ENCODE peak calls at places on chromosomes 12 and 14, in five cellular contexts. B is Right ventricle myocardium superior; Y is heart left ventricle; S is effector memory CD8-positive, alpha-beta T cell; O is GM18507. H is an unnamed sample.

GRCh38 chr12:77943466-77943865 is 112.8 kb downstream of the NAV3 start:
- DNase-seq in S (no peak), B (no peak), Y (no peak), O (no peak), H (no peak)

GRCh38 chr14:74661726-74662450 is 49.9 kb upstream of the LTBP2 start:
- DNase-seq in B (peak; percentile 79), Y (no peak), O (no peak), S (no peak), H (no peak)

GRCh38 chr12:50985322-50985721 is 33.0 kb downstream of the HIGD1C start:
- DNase-seq in S (no peak), Y (no peak), B (no peak), O (no peak), H (no peak)

GRCh38 chr12:45663452-45663851 is 66.1 kb upstream of the ARID2 start:
- DNase-seq in B (no peak), S (no peak), Y (no peak), O (no peak), H (peak; percentile 42)

GRCh38 chr12:2341051-2341751 is 288.4 kb downstream of the CACNA1C start:
- DNase-seq in S (no peak), B (no peak), Y (no peak), O (no peak), H (no peak)

GRCh38 chr14:92726135-92726932 is 22.1 kb downstream of the LGMN start:
- DNase-seq in O (no peak), S (peak; percentile 47), Y (peak; percentile 78), B (peak; percentile 73), H (peak; percentile 40)

GRCh38 chr12:104866286-104866685 is 91.8 kb downstream of the SLC41A2 start:
- DNase-seq in Y (no peak), S (no peak), B (no peak), O (no peak), H (no peak)

GRCh38 chr14:53946071-53946403 is 10.6 kb downstream of the BMP4 start:
- DNase-seq in Y (no peak), O (no peak), S (no peak), B (no peak), H (no peak)

H was measured in CD4-positive, CD25-positive, alpha-beta regulatory T cell.